ENCODE peak calls at places on chromosomes 13 and 19, in four cellular contexts. One of them, this sample, is unnamed.

GRCh38 chr19:29483641-29483920 is 42.2 kb upstream of the VSTM2B start:
- DNase-seq in left ventricle myocardium inferior: no peak
- DNase-seq in uterus: no peak
- DNase-seq in HCT116: no peak
- DNase-seq in this sample: peak; percentile 3

GRCh38 chr19:3407556-3408516 is 41.5 kb downstream of the NFIC start:
- DNase-seq in left ventricle myocardium inferior: peak; percentile 65
- DNase-seq in uterus: peak; percentile 63
- DNase-seq in HCT116: no peak
- DNase-seq in this sample: peak; percentile 78

GRCh38 chr13:29520671-29521070 is 74.8 kb downstream of the SLC7A1 start:
- DNase-seq in left ventricle myocardium inferior: no peak
- DNase-seq in uterus: no peak
- DNase-seq in HCT116: no peak
- DNase-seq in this sample: no peak

GRCh38 chr13:80341098-80341701 is at the start of gene SPRY2:
- DNase-seq in left ventricle myocardium inferior: peak; percentile 94
- DNase-seq in uterus: peak; percentile 89
- DNase-seq in HCT116: peak; percentile 68
- DNase-seq in this sample: peak; percentile 96

GRCh38 chr19:5891938-5892771 is 11.4 kb downstream of the NDUFA11 start:
- DNase-seq in left ventricle myocardium inferior: no peak
- DNase-seq in uterus: no peak
- DNase-seq in HCT116: no peak
- DNase-seq in this sample: no peak

GRCh38 chr19:6820237-6820636 is 47.7 kb downstream of the VAV1 start:
- DNase-seq in left ventricle myocardium inferior: no peak
- DNase-seq in uterus: no peak
- DNase-seq in HCT116: no peak
- DNase-seq in this sample: no peak

GRCh38 chr13:36519432-36519831 is 87.1 kb downstream of the CCNA1 start:
- DNase-seq in left ventricle myocardium inferior: no peak
- DNase-seq in uterus: no peak
- DNase-seq in HCT116: no peak
- DNase-seq in this sample: no peak

GRCh38 chr19:32165176-32165575 is 180.2 kb upstream of the ZNF507 start:
- DNase-seq in left ventricle myocardium inferior: no peak
- DNase-seq in uterus: no peak
- DNase-seq in HCT116: no peak
- DNase-seq in this sample: no peak

GRCh38 chr19:58154287-58154678 is 3.7 kb upstream of the ZNF329 start:
- DNase-seq in left ventricle myocardium inferior: peak; percentile 34
- DNase-seq in uterus: peak; percentile 61
- DNase-seq in HCT116: no peak
- DNase-seq in this sample: no peak

GRCh38 chr13:50518791-50519201 is 324.7 kb downstream of the DLEU7 start:
- DNase-seq in left ventricle myocardium inferior: no peak
- DNase-seq in uterus: no peak
- DNase-seq in HCT116: no peak
- DNase-seq in this sample: no peak

GRCh38 chr13:66886248-66886647 is 343.9 kb downstream of the PCDH9 start:
- DNase-seq in left ventricle myocardium inferior: no peak
- DNase-seq in uterus: no peak
- DNase-seq in HCT116: no peak
- DNase-seq in this sample: no peak

GRCh38 chr19:57719424-57719823 is 8.0 kb downstream of the ZNF671 start:
- DNase-seq in left ventricle myocardium inferior: no peak
- DNase-seq in uterus: no peak
- DNase-seq in HCT116: no peak
- DNase-seq in this sample: no peak

GRCh38 chr13:93637852-93638251 is 411.2 kb downstream of the GPC6 start:
- DNase-seq in left ventricle myocardium inferior: no peak
- DNase-seq in uterus: no peak
- DNase-seq in HCT116: no peak
- DNase-seq in this sample: no peak

GRCh38 chr19:38213911-38214625 is 10.0 kb downstream of the DPF1 start:
- DNase-seq in left ventricle myocardium inferior: no peak
- DNase-seq in uterus: no peak
- DNase-seq in HCT116: no peak
- DNase-seq in this sample: no peak

GRCh38 chr13:30429721-30430694 is 7.7 kb downstream of the UBE2L5 start:
- DNase-seq in left ventricle myocardium inferior: no peak
- DNase-seq in uterus: no peak
- DNase-seq in HCT116: peak; percentile 60
- DNase-seq in this sample: no peak

GRCh38 chr19:44623080-44623479 is 9.7 kb downstream of the IGSF23 start:
- DNase-seq in left ventricle myocardium inferior: no peak
- DNase-seq in uterus: no peak
- DNase-seq in HCT116: no peak
- DNase-seq in this sample: peak; percentile 19

GRCh38 chr13:29774830-29775229 is 75.6 kb downstream of the UBL3 start:
- DNase-seq in left ventricle myocardium inferior: no peak
- DNase-seq in uterus: no peak
- DNase-seq in HCT116: no peak
- DNase-seq in this sample: no peak

GRCh38 chr19:3198901-3199700 is 13.4 kb downstream of the NCLN start:
- DNase-seq in left ventricle myocardium inferior: no peak
- DNase-seq in uterus: no peak
- DNase-seq in HCT116: no peak
- DNase-seq in this sample: no peak

GRCh38 chr13:36362251-36362650 is 16.1 kb upstream of the SPART start:
- DNase-seq in left ventricle myocardium inferior: no peak
- DNase-seq in uterus: no peak
- DNase-seq in HCT116: no peak
- DNase-seq in this sample: no peak

GRCh38 chr19:40241125-40241808 is 14.8 kb upstream of the CCNP start:
- DNase-seq in left ventricle myocardium inferior: no peak
- DNase-seq in uterus: no peak
- DNase-seq in HCT116: no peak
- DNase-seq in this sample: no peak

GRCh38 chr19:51546650-51547396 is 15.4 kb upstream of the SIGLEC6 start:
- DNase-seq in left ventricle myocardium inferior: no peak
- DNase-seq in uterus: no peak
- DNase-seq in HCT116: no peak
- DNase-seq in this sample: no peak

GRCh38 chr13:37175996-37176395 is 70.5 kb upstream of the CSNK1A1L start:
- DNase-seq in left ventricle myocardium inferior: no peak
- DNase-seq in uterus: no peak
- DNase-seq in HCT116: no peak
- DNase-seq in this sample: no peak

GRCh38 chr19:29886535-29886934 is 55.5 kb upstream of the URI1 start:
- DNase-seq in left ventricle myocardium inferior: no peak
- DNase-seq in uterus: no peak
- DNase-seq in HCT116: no peak
- DNase-seq in this sample: no peak

GRCh38 chr13:44257806-44258205 is 115.8 kb upstream of the SERP2 start:
- DNase-seq in left ventricle myocardium inferior: no peak
- DNase-seq in uterus: no peak
- DNase-seq in HCT116: no peak
- DNase-seq in this sample: no peak
- H3K4me3 ChIP-seq in left ventricle myocardium inferior: no peak overlapping the region
- H3K4me3 ChIP-seq in uterus: no peak overlapping the region
- H3K4me3 ChIP-seq in HCT116: no peak overlapping the region
- H3K4me3 ChIP-seq in this sample: no peak overlapping the region

GRCh38 chr19:27833031-27833430 is 1379.9 kb downstream of the UQCRFS1 start:
- DNase-seq in left ventricle myocardium inferior: no peak
- DNase-seq in uterus: no peak
- DNase-seq in HCT116: no peak
- DNase-seq in this sample: no peak
- H3K4me1 ChIP-seq in left ventricle myocardium inferior: no peaks in the 10 kb centered on the region
- H3K4me1 ChIP-seq in uterus: no peaks in the 10 kb centered on the region
- H3K4me1 ChIP-seq in HCT116: no peaks in the 10 kb centered on the region
- H3K4me1 ChIP-seq in this sample: no peaks in the 10 kb centered on the region

DNA sequence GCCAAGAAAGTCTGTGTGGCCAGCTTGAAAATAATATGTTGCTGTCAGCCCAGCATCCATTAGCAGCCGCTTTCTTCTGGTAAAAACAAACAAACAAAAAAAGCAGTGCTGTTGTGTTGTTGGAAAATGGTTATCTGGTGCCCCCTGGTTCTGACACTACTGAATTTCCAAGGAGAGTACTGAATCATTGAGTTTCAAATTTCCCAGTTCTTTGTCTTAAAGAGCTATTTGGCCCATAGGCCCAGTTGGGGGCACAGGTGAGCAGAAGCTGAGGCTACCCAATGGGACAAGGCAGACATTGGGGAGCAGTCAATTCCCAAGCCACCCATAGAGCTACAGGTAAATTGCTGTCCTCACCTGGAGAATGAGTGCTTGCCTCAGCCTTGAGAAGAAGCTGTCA is 995.9 kb downstream of the UQCRFS1 start:
- DNase-seq in left ventricle myocardium inferior: no peak
- DNase-seq in uterus: no peak
- DNase-seq in HCT116: no peak
- DNase-seq in this sample: no peak
- TF ChIP-seq CTCF in left ventricle myocardium inferior: peak; percentile 11
- TF ChIP-seq CTCF in uterus: no peak
- TF ChIP-seq CTCF in HCT116: no peak
- TF ChIP-seq CTCF in this sample: peak; percentile 23

GRCh38 chr19:459724-460511 is 915 bp downstream of the SHC2 start:
- DNase-seq in left ventricle myocardium inferior: peak; percentile 76
- DNase-seq in uterus: peak; percentile 77
- DNase-seq in HCT116: no peak
- DNase-seq in this sample: peak; percentile 83
- H3K4me3 ChIP-seq in left ventricle myocardium inferior: peak overlapping the region; percentile 76
- H3K4me3 ChIP-seq in uterus: peak overlapping the region; percentile 85
- H3K4me3 ChIP-seq in HCT116: peak overlapping the region; percentile 63
- H3K4me3 ChIP-seq in this sample: peak overlapping the region; percentile 78

GRCh38 chr19:18513868-18514267 is 8.0 kb downstream of the ELL start:
- DNase-seq in left ventricle myocardium inferior: peak; percentile 75
- DNase-seq in uterus: peak; percentile 66
- DNase-seq in HCT116: no peak
- DNase-seq in this sample: peak; percentile 71
- H3K4me1 ChIP-seq in left ventricle myocardium inferior: peaks cover 82% of the 10 kb centered on the region
- H3K4me1 ChIP-seq in uterus: peaks cover 22% of the 10 kb centered on the region
- H3K4me1 ChIP-seq in HCT116: peaks cover 7% of the 10 kb centered on the region
- H3K4me1 ChIP-seq in this sample: peaks cover 56% of the 10 kb centered on the region

DNA sequence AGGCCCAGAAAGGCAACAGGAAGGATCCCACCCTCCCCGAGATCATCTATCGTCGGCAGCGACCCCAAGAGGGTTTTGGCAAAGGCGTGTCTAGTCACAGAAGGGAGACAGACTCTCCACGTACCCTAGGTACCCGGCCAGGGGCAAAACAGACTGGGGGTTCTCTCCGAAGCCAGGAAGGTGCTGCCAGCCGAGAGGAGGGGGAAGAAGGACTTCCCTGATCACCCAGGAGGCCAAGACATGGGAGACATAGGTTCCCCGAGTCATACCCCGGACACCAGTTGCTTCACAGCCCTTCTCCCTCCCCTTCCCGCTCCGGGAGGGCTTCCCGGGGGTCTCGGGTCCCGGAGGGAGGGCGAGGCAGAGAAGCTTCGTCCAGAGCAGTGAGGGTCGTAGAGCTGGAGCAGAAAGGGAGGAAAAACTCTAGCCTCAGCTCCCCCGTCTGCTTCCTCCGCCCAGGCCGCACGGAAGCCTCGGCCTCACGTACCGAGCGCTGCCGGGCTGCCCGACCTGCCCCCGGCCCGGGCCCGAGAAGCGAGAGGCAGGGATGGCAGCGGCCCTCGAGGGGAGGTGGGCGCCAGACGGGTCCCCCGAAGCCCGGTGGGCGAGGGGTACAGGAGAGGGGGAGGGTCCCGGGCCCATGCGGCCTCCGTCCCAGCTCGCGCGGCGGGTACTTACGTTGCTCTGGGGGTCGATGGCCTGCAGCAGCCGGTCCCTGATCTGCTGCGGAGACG is 643 bp downstream of the MED26 start:
- DNase-seq in left ventricle myocardium inferior: no peak
- DNase-seq in uterus: no peak
- DNase-seq in HCT116: no peak
- DNase-seq in this sample: peak; percentile 68
- TF ChIP-seq CTCF in left ventricle myocardium inferior: no peak
- TF ChIP-seq CTCF in uterus: no peak
- TF ChIP-seq CTCF in HCT116: no peak
- TF ChIP-seq CTCF in this sample: no peak

DNA sequence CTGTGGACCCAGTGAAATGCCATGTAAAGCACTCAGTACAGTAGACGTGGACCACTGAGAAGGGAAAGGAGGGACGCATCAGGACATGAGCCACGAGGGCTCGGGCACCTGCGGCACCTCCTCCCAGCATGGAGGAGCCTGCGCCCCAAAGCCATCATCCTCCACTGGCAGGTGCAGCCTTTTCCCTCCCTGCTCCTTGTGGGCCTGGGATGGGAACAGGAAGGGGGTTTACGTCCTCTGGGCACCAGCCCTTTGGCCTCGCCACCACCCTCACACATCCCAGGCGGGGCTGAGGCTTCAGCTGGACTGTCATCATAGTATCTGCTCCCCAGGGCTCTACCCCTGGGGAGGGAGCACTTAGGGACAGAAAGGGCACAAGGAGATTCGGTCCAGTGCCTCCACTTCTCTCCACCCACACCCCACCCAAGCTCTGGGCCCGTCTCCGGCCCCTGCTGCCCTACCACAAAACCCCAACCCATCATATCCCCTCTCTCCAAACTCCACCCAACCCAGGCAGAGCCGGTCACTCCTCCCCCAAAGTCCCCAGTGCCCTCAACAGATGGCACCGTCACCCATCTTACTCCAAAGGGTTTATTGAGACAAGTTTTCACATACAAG is 2.1 kb upstream of the PRKD2 start:
- DNase-seq in left ventricle myocardium inferior: no peak
- DNase-seq in uterus: no peak
- DNase-seq in HCT116: no peak
- DNase-seq in this sample: no peak
- H3K4me3 ChIP-seq in left ventricle myocardium inferior: no peak overlapping the region
- H3K4me3 ChIP-seq in uterus: no peak overlapping the region
- H3K4me3 ChIP-seq in HCT116: no peak overlapping the region
- H3K4me3 ChIP-seq in this sample: no peak overlapping the region

GRCh38 chr13:25135896-25136295 is 36.2 kb downstream of the AMER2 start:
- DNase-seq in left ventricle myocardium inferior: no peak
- DNase-seq in uterus: no peak
- DNase-seq in HCT116: no peak
- DNase-seq in this sample: no peak
- H3K4me1 ChIP-seq in left ventricle myocardium inferior: no peaks in the 10 kb centered on the region
- H3K4me1 ChIP-seq in uterus: no peaks in the 10 kb centered on the region
- H3K4me1 ChIP-seq in HCT116: no peaks in the 10 kb centered on the region
- H3K4me1 ChIP-seq in this sample: no peaks in the 10 kb centered on the region

GRCh38 chr19:53308339-53308811 is 25.2 kb upstream of the ZNF845 start:
- DNase-seq in left ventricle myocardium inferior: peak; percentile 16
- DNase-seq in uterus: no peak
- DNase-seq in HCT116: no peak
- DNase-seq in this sample: peak; percentile 26
- TF ChIP-seq CTCF in left ventricle myocardium inferior: peak; percentile 62
- TF ChIP-seq CTCF in uterus: no peak
- TF ChIP-seq CTCF in HCT116: no peak
- TF ChIP-seq CTCF in this sample: peak; percentile 31

GRCh38 chr19:13018037-13018914 is 23.0 kb downstream of the NFIX start:
- DNase-seq in left ventricle myocardium inferior: peak; percentile 79
- DNase-seq in uterus: peak; percentile 84
- DNase-seq in HCT116: no peak
- DNase-seq in this sample: peak; percentile 79
- H3K4me3 ChIP-seq in left ventricle myocardium inferior: peak overlapping the region; percentile 44
- H3K4me3 ChIP-seq in uterus: peak overlapping the region; percentile 29
- H3K4me3 ChIP-seq in HCT116: no peak overlapping the region
- H3K4me3 ChIP-seq in this sample: peak overlapping the region; percentile 2

This sample was measured in heart left ventricle.